ENCODE peak calls at places on chromosomes 7 and 10, in five cellular contexts. W is PC-3; L is CD4-positive, alpha-beta memory T cell; Q is sigmoid colon; D is testis. T is an unnamed sample.

GRCh38 chr10:77332256-77332655 is 305.4 kb downstream of the KCNMA1 start:
- DNase-seq in W (no peak), L (no peak), Q (no peak), D (no peak), T (no peak)

GRCh38 chr10:11451640-11452260 is 159.7 kb downstream of the USP6NL start:
- DNase-seq in W (no peak), L (no peak), Q (no peak), D (no peak), T (no peak)

GRCh38 chr7:2005746-2006145 is 227.0 kb downstream of the MAD1L1 start:
- DNase-seq in W (no peak), L (no peak), Q (peak; percentile 51), D (no peak), T (no peak)

GRCh38 chr10:102814456-102814871 is 22.7 kb downstream of the CYP17A1 start:
- DNase-seq in W (no peak), L (no peak), Q (no peak), D (no peak), T (peak; percentile 73)

GRCh38 chr10:82128527-82128926 is 253.5 kb downstream of the NRG3 start:
- DNase-seq in W (no peak), L (no peak), Q (no peak), D (no peak), T (no peak)

GRCh38 chr7:152647-153046 is 39.7 kb upstream of the FAM20C start:
- DNase-seq in W (no peak), L (no peak), Q (no peak), D (peak; percentile 66), T (no peak)

GRCh38 chr10:45000764-45001381 is at the start of gene ZNF22:
- DNase-seq in W (peak; percentile 57), L (peak; percentile 68), Q (peak; percentile 82), D (peak; percentile 75), T (peak; percentile 85)

GRCh38 chr7:113812881-113813280 is 105.9 kb downstream of the PPP1R3A start:
- DNase-seq in W (no peak), L (no peak), Q (no peak), D (no peak), T (no peak)

GRCh38 chr10:132322621-132323048 is 9.4 kb upstream of the LRRC27 start:
- DNase-seq in W (no peak), L (no peak), Q (peak; percentile 52), D (no peak), T (no peak)

GRCh38 chr10:79111846-79112614 is 43.3 kb downstream of the ZMIZ1 start:
- DNase-seq in W (no peak), L (no peak), Q (peak; percentile 93), D (peak; percentile 40), T (no peak)

GRCh38 chr7:123417580-123417979 is 116.8 kb downstream of the IQUB start:
- DNase-seq in W (no peak), L (no peak), Q (no peak), D (no peak), T (no peak)

GRCh38 chr7:149870274-149870673 is 3.5 kb upstream of the ATP6V0E2 start:
- DNase-seq in W (no peak), L (no peak), Q (no peak), D (peak; percentile 6), T (no peak)

GRCh38 chr10:107653832-107654287 is 489.4 kb upstream of the SORCS1 start:
- DNase-seq in W (peak; percentile 47), L (no peak), Q (no peak), D (peak; percentile 16), T (peak; percentile 62)

GRCh38 chr10:43156590-43157340 is 18.5 kb downstream of the CSGALNACT2 start:
- DNase-seq in W (no peak), L (no peak), Q (no peak), D (no peak), T (no peak)

GRCh38 chr7:40793132-40793531 is 658.3 kb downstream of the SUGCT start:
- DNase-seq in W (peak; percentile 71), L (no peak), Q (no peak), D (no peak), T (no peak)

GRCh38 chr7:5417106-5418071 is 6.2 kb downstream of the TNRC18 start:
- DNase-seq in W (peak; percentile 40), L (no peak), Q (no peak), D (no peak), T (peak; percentile 22)

GRCh38 chr7:74579800-74580685 is 77.5 kb upstream of the GTF2I start:
- DNase-seq in W (peak; percentile 42), L (no peak), Q (no peak), D (no peak), T (peak; percentile 58)

GRCh38 chr10:66292456-66292855 is 633.4 kb upstream of the LRRTM3 start:
- DNase-seq in W (no peak), L (no peak), Q (no peak), D (no peak), T (no peak)

GRCh38 chr7:32250494-32251260 is 180.5 kb upstream of the PDE1C start:
- DNase-seq in W (no peak), L (no peak), Q (no peak), D (no peak), T (no peak)

GRCh38 chr10:43176271-43176670 is 38.0 kb downstream of the CSGALNACT2 start:
- DNase-seq in W (no peak), L (no peak), Q (no peak), D (no peak), T (no peak)

GRCh38 chr7:24834150-24834798 is 77.0 kb upstream of the GSDME start:
- DNase-seq in W (no peak), L (no peak), Q (no peak), D (no peak), T (no peak)

GRCh38 chr10:117537436-117537903 is 5.1 kb upstream of the EMX2 start:
- DNase-seq in W (peak; percentile 33), L (no peak), Q (no peak), D (no peak), T (peak; percentile 40)

GRCh38 chr10:35005868-35006267 is 84.3 kb downstream of the CUL2 start:
- DNase-seq in W (peak; percentile 100), L (no peak), Q (no peak), D (no peak), T (no peak)

GRCh38 chr7:77734590-77735421 is 38.5 kb downstream of the RSBN1L start:
- DNase-seq in W (no peak), L (no peak), Q (no peak), D (no peak), T (no peak)

GRCh38 chr10:110376021-110376773 is 71.5 kb upstream of the SMNDC1 start:
- DNase-seq in W (no peak), L (no peak), Q (no peak), D (no peak), T (no peak)

GRCh38 chr10:123043409-123043925 is 34.7 kb downstream of the ACADSB start:
- DNase-seq in W (peak; percentile 76), L (peak; percentile 43), Q (no peak), D (peak; percentile 62), T (peak; percentile 70)

GRCh38 chr10:101032637-101033201 is 1.7 kb downstream of the SFXN3 start:
- DNase-seq in W (peak; percentile 77), L (no peak), Q (peak; percentile 88), D (no peak), T (peak; percentile 91)

GRCh38 chr10:23343591-23344225 is 889 bp downstream of the C10orf67 start:
- DNase-seq in W (peak; percentile 47), L (peak; percentile 29), Q (peak; percentile 75), D (peak; percentile 78), T (peak; percentile 71)

GRCh38 chr10:75542902-75543301 is 111.5 kb downstream of the LRMDA start:
- DNase-seq in W (no peak), L (no peak), Q (peak; percentile 90), D (peak; percentile 14), T (peak; percentile 34)

GRCh38 chr10:77328272-77328816 is 309.3 kb downstream of the KCNMA1 start:
- DNase-seq in W (peak; percentile 88), L (no peak), Q (no peak), D (peak; percentile 36), T (peak; percentile 56)

GRCh38 chr10:8638088-8638672 is 583.7 kb downstream of the GATA3 start:
- DNase-seq in W (no peak), L (no peak), Q (no peak), D (no peak), T (no peak)

GRCh38 chr7:120735791-120736190 is 122.2 kb downstream of the TSPAN12 start:
- DNase-seq in W (no peak), L (no peak), Q (no peak), D (no peak), T (peak; percentile 59)

GRCh38 chr10:101215397-101216206 is 13.7 kb downstream of the LBX1 start:
- DNase-seq in W (no peak), L (no peak), Q (no peak), D (no peak), T (no peak)

GRCh38 chr10:48684792-48685651 is at the start of gene WDFY4:
- DNase-seq in W (no peak), L (no peak), Q (no peak), D (no peak), T (no peak)

GRCh38 chr10:102452672-102453340 is 1.5 kb upstream of the C10orf95 start:
- DNase-seq in W (peak; percentile 51), L (no peak), Q (peak; percentile 76), D (no peak), T (peak; percentile 51)

GRCh38 chr10:16967866-16968721 is 150.9 kb upstream of the RSU1 start:
- DNase-seq in W (peak; percentile 64), L (no peak), Q (peak; percentile 77), D (peak; percentile 28), T (peak; percentile 86)

GRCh38 chr10:16965242-16965620 is 148.0 kb upstream of the RSU1 start:
- DNase-seq in W (no peak), L (no peak), Q (no peak), D (no peak), T (no peak)

GRCh38 chr10:16967000-16967865 is 150.0 kb upstream of the RSU1 start:
- DNase-seq in W (peak; percentile 27), L (no peak), Q (no peak), D (no peak), T (no peak)

GRCh38 chr10:16965740-16966447 is 148.7 kb upstream of the RSU1 start:
- DNase-seq in W (peak; percentile 91), L (no peak), Q (peak; percentile 73), D (peak; percentile 65), T (peak; percentile 36)

GRCh38 chr10:16968722-16969055 is 151.5 kb upstream of the RSU1 start:
- DNase-seq in W (no peak), L (no peak), Q (no peak), D (no peak), T (no peak)
- H3K4me3 ChIP-seq in W (no peak overlapping the region), L (no peak overlapping the region), Q (no peak overlapping the region), D (no peak overlapping the region), T (no peak overlapping the region)

DNA sequence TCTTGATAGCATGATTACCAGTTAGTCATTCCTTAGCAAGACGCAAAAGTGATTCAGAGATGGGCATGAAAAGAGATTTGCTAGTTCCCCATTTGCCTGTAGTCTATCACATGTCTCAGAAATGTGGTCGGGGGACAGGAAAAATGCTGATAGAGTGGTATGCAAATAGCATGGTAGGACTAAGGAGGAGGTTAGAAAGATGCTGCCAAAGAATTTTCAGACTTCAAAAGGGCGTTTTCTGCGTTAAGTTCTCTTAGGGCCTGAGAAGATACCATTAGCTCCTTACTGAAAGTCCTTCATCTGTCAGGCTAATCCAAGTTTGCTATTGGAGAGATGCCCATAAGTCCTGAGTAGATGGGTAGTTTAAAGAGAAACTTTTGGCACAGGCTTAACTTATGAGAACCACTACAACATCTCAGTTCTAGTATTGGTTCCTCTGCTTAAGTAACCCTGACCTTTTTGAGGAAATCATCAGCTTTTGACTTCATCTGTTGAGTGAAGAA is 2.7 kb downstream of the CALD1 start:
- DNase-seq in W (no peak), L (no peak), Q (no peak), D (no peak), T (peak; percentile 66)
- H3K27ac ChIP-seq in W (no peak overlapping the region), L (no peak overlapping the region), Q (peak overlapping the region; percentile 94), D (peak overlapping the region; percentile 90), T (no peak overlapping the region)

GRCh38 chr7:84701524-84702306 is 485.1 kb downstream of the SEMA3D start:
- DNase-seq in W (peak; percentile 67), L (no peak), Q (no peak), D (no peak), T (peak; percentile 94)
- H3K4me3 ChIP-seq in W (no peak overlapping the region), L (no peak overlapping the region), Q (no peak overlapping the region), D (no peak overlapping the region), T (no peak overlapping the region)

GRCh38 chr7:106767498-106768323 is 97.4 kb upstream of the PIK3CG start:
- DNase-seq in W (no peak), L (no peak), Q (no peak), D (no peak), T (peak; percentile 60)
- H3K27ac ChIP-seq in W (no peak overlapping the region), L (no peak overlapping the region), Q (no peak overlapping the region), D (no peak overlapping the region), T (no peak overlapping the region)